ENCODE peak calls at places on chromosome 4, in six cellular contexts. W is NCI-H1694, X is ovary, R is right atrium auricular region, C is T-helper 17 cell, B is HCT116. K is an unnamed sample.

GRCh38 chr4:154124539-154125255 is 335.8 kb upstream of the SFRP2 start:
- DNase-seq in W (no peak), X (no peak), R (no peak), C (no peak), B (peak), K (no peak)

GRCh38 chr4:53161475-53162423 is 204.1 kb downstream of the SCFD2 start:
- DNase-seq in W (no peak), X (no peak), R (no peak), C (no peak), B (no peak), K (no peak)

GRCh38 chr4:45732161-45732560 is 391.7 kb downstream of the GABRG1 start:
- DNase-seq in W (no peak), X (no peak), R (no peak), C (no peak), B (no peak), K (no peak)

GRCh38 chr4:42280327-42281095 is 116.8 kb upstream of the SHISA3 start:
- DNase-seq in W (peak), X (no peak), R (no peak), C (no peak), B (peak), K (peak)

GRCh38 chr4:82559735-82560120 is 2.1 kb downstream of the TMEM150C start:
- DNase-seq in W (no peak), X (no peak), R (no peak), C (no peak), B (no peak), K (no peak)

GRCh38 chr4:3304831-3305609 is 12.2 kb downstream of the RGS12 start:
- DNase-seq in W (no peak), X (peak), R (no peak), C (no peak), B (no peak), K (peak)

GRCh38 chr4:89829470-89830138 is 7.4 kb downstream of the SNCA start:
- DNase-seq in W (no peak), X (no peak), R (no peak), C (no peak), B (no peak), K (no peak)

GRCh38 chr4:62548108-62548524 is 1348.0 kb downstream of the ADGRL3 start:
- DNase-seq in W (no peak), X (no peak), R (peak), C (no peak), B (no peak), K (no peak)

GRCh38 chr4:106585920-106586349 is 217.4 kb upstream of the GIMD1 start:
- DNase-seq in W (no peak), X (no peak), R (no peak), C (no peak), B (no peak), K (no peak)

GRCh38 chr4:113760094-113760851 is 1.3 kb downstream of the CAMK2D start:
- DNase-seq in W (no peak), X (no peak), R (no peak), C (no peak), B (no peak), K (peak)

K was measured in hepatocyte.